ENCODE peak calls at places on chromosomes 3 and 15, in seven cellular contexts. S, O, Q, Z, M, J and A are unnamed samples.

GRCh38 chr15:66293419-66294156 is at the start of gene DIS3L:
- DNase-seq in S (peak), O (peak), Q (peak), Z (peak), M (peak), J (peak), A (peak)

GRCh38 chr15:67836134-67836455 is 3.8 kb downstream of the RNU6-1 start:
- DNase-seq in S (no peak), O (no peak), Q (no peak), Z (no peak), M (no peak), J (no peak), A (no peak)

GRCh38 chr3:55621026-55621422 is 133.9 kb upstream of the WNT5A start:
- DNase-seq in S (no peak), O (no peak), Q (no peak), Z (no peak), M (no peak), J (no peak), A (no peak)

GRCh38 chr15:42210703-42211102 is 2.6 kb upstream of the VPS39 start:
- DNase-seq in S (no peak), O (no peak), Q (no peak), Z (no peak), M (no peak), J (no peak), A (no peak)

GRCh38 chr3:106514431-106514830 is 645.6 kb upstream of the CBLB start:
- DNase-seq in S (no peak), O (no peak), Q (peak), Z (no peak), M (no peak), J (no peak), A (no peak)

GRCh38 chr15:66135664-66136063 is 117.9 kb downstream of the MEGF11 start:
- DNase-seq in S (no peak), O (no peak), Q (no peak), Z (no peak), M (no peak), J (no peak), A (no peak)

GRCh38 chr3:182739619-182740018 is 53.7 kb upstream of the ATP11B start:
- DNase-seq in S (no peak), O (no peak), Q (peak), Z (no peak), M (no peak), J (no peak), A (no peak)

GRCh38 chr3:129323651-129324294 is 45.1 kb downstream of the HMCES start:
- DNase-seq in S (no peak), O (peak), Q (no peak), Z (peak), M (no peak), J (peak), A (no peak)

GRCh38 chr3:43097681-43098080 is 8.2 kb downstream of the POMGNT2 start:
- DNase-seq in S (no peak), O (no peak), Q (no peak), Z (no peak), M (no peak), J (no peak), A (no peak)

GRCh38 chr15:88932271-88932874 is 19.2 kb upstream of the MFGE8 start:
- DNase-seq in S (no peak), O (no peak), Q (no peak), Z (no peak), M (no peak), J (no peak), A (no peak)

GRCh38 chr3:47315069-47315647 is 32.4 kb downstream of the KLHL18 start:
- DNase-seq in S (no peak), O (no peak), Q (peak), Z (no peak), M (no peak), J (no peak), A (no peak)
- TF ChIP-seq CTCF in S (no peak), O (no peak), Q (no peak), Z (no peak), M (no peak), J (no peak), A (no peak)

GRCh38 chr15:36469567-36469966 is 109.9 kb upstream of the CDIN1 start:
- DNase-seq in S (no peak), O (no peak), Q (no peak), Z (no peak), M (no peak), J (no peak), A (no peak)
- TF ChIP-seq CTCF in S (no peak), O (no peak), Q (no peak), Z (no peak), M (no peak), J (no peak), A (no peak)

GRCh38 chr3:16060358-16060852 is 114.1 kb upstream of the GALNT15 start:
- DNase-seq in S (no peak), O (no peak), Q (peak), Z (no peak), M (no peak), J (peak), A (peak)
- TF ChIP-seq CTCF in S (no peak), O (no peak), Q (no peak), Z (no peak), M (no peak), J (peak), A (no peak)

GRCh38 chr3:10334461-10334860 is 13.5 kb upstream of the SEC13 start:
- DNase-seq in S (no peak), O (no peak), Q (no peak), Z (no peak), M (no peak), J (no peak), A (no peak)
- TF ChIP-seq CTCF in S (no peak), O (no peak), Q (peak), Z (peak), M (peak), J (no peak), A (no peak)

GRCh38 chr3:134161817-134162396 is 88.8 kb downstream of the RYK start:
- DNase-seq in S (no peak), O (no peak), Q (no peak), Z (no peak), M (no peak), J (no peak), A (no peak)
- TF ChIP-seq CTCF in S (no peak), O (no peak), Q (no peak), Z (no peak), M (no peak), J (no peak), A (no peak)

GRCh38 chr3:196287066-196287404 is 491 bp downstream of the PCYT1A start:
- DNase-seq in S (no peak), O (no peak), Q (peak), Z (peak), M (no peak), J (peak), A (peak)

GRCh38 chr3:196287405-196288140 is at the start of gene PCYT1A:
- DNase-seq in S (peak), O (peak), Q (peak), Z (peak), M (peak), J (peak), A (peak)

GRCh38 chr3:196288141-196288460 is 575 bp upstream of the PCYT1A start:
- DNase-seq in S (no peak), O (no peak), Q (peak), Z (no peak), M (no peak), J (no peak), A (no peak)

GRCh38 chr3:196292281-196292923 is 4.9 kb upstream of the PCYT1A start:
- DNase-seq in S (no peak), O (peak), Q (no peak), Z (peak), M (no peak), J (no peak), A (no peak)
- TF ChIP-seq CTCF in S (no peak), O (peak), Q (no peak), Z (peak), M (no peak), J (no peak), A (no peak)

DNA sequence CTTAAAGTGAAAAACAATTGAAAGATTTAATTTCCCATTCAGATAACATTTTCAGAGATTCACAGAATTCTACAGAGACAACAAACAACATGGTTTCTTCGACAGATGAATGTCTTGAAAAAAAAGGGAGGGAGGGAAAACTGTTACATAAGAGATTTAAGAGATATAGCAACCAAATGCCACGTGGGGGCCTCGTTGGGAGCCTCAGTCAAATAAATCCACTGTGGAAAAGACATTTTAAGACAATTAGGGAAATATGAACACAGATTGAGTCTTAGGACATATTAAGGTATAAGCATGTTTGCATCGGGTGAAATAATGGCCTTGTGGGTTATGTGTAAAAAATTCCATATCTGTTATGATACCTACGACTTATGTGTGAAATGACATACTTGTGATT is 5.0 kb upstream of the PRRT3 start:
- DNase-seq in S (no peak), O (no peak), Q (peak), Z (peak), M (no peak), J (no peak), A (no peak)
- TF ChIP-seq CTCF in S (no peak), O (no peak), Q (peak), Z (peak), M (no peak), J (no peak), A (peak)

DNA sequence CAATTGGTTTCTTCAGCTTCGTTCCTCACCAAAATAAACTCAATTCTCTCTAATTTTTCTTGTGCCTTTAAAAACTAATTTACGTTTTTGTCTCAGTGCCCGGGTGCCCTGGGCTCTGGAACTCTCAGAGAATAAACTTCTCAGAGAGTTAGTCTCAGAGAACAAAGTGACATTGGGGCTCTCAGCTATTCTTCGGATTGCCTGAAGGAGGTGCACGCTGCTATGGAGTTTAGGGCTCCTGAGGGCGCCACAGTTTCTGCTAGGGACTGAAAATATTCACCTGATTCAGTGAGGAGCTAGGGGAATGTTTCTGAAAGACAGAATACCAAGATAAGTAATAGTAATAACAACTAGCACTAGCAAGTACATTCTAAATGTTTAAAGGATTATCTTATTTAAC is 22.7 kb downstream of the ZIC4 start:
- DNase-seq in S (no peak), O (no peak), Q (peak), Z (no peak), M (no peak), J (no peak), A (peak)
- TF ChIP-seq CTCF in S (no peak), O (no peak), Q (peak), Z (peak), M (peak), J (no peak), A (no peak)

DNA sequence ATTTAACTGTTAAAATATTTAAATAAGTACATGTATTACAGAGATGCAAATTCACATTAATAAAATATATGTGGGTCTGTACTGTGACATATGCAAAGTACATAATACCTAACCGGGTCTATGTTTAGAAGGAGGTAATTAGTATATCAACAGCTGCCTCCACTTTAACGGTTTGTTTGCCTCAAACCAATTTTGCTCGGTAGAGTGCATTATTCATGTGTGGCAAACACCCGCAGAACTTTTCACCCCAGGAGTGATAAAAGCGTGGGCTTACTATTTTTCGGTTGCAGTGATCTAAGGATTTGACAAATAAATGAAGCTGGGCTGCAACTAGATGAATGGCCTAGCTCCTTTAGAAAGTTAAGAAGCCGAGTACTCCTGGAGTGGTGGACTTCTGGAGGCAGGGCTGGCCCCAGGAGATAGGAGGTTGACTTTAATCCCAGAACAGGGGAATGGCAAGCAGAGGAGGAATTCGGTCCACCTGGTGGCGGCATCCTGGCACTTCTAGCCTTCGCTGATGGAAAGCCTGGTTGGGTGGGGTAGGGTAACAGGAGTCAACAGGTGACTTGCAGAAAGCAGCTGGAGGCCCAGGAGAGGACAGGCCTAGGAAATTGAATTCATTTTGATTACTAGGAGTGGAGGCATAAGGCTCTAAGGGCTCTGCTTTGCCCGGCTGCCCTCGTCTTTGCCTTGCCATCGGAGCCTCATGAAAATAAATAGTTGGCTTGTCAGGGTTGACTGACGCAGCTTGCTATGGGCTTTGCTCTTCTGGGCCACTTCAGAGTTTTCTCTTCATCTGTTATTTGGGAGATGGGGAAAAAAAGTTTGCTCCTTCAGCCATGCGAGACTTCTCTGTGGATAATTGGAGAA is 2.4 kb downstream of the SLCO3A1 start:
- DNase-seq in S (no peak), O (no peak), Q (peak), Z (peak), M (peak), J (no peak), A (peak)
- TF ChIP-seq CTCF in S (no peak), O (no peak), Q (peak), Z (peak), M (peak), J (peak), A (no peak)

GRCh38 chr3:148880681-148881080 is 15.6 kb downstream of the CPA3 start:
- DNase-seq in S (no peak), O (no peak), Q (peak), Z (peak), M (no peak), J (no peak), A (peak)
- TF ChIP-seq CTCF in S (no peak), O (no peak), Q (peak), Z (peak), M (peak), J (no peak), A (no peak)